ENCODE peak calls at places on chromosome 18, in nine cellular contexts. E is neuronal stem cell; U is breast epithelium; G is tibial nerve; P is upper lobe of left lung; B is GM23248; J is HCT116; H is mesenchymal stem cell; W is CD4-positive, alpha-beta memory T cell. A is an unnamed sample. For H3K36me3, the result is how much of the 10 kb centered on the place peaks cover.

GRCh38 chr18:45957100-45957499 is 10.0 kb downstream of the EPG5 start:
- DNase-seq in W (no peak), E (no peak), H (no peak), G (no peak), U (no peak), J (no peak), P (no peak), B (peak), A (no peak)

GRCh38 chr18:42030586-42031182 is 75.7 kb downstream of the PIK3C3 start:
- DNase-seq in G (no peak), P (no peak), J (no peak), H (peak), E (peak), U (no peak), B (peak), W (no peak), A (no peak)

GRCh38 chr18:25496544-25496943 is 144.6 kb upstream of the ZNF521 start:
- DNase-seq in B (no peak), J (no peak), P (no peak), G (no peak), E (no peak), U (no peak), H (no peak), W (no peak), A (no peak)

GRCh38 chr18:14999085-14999975 is 251.4 kb downstream of the ANKRD30B start:
- DNase-seq in B (no peak), G (no peak), P (peak), W (no peak), J (no peak), E (no peak), U (no peak), H (no peak), A (no peak)

GRCh38 chr18:57116598-57117132 is 30.2 kb upstream of the BOD1L2 start:
- DNase-seq in W (no peak), P (peak), U (no peak), E (no peak), G (no peak), B (no peak), H (no peak), J (no peak), A (no peak)

GRCh38 chr18:22613058-22613690 is 195.5 kb upstream of the CTAGE1 start:
- DNase-seq in G (no peak), P (peak), J (no peak), E (no peak), W (no peak), H (no peak), B (no peak), U (peak), A (no peak)

GRCh38 chr18:10681581-10682367 is 155.9 kb downstream of the NAPG start:
- DNase-seq in G (no peak), E (no peak), H (no peak), U (no peak), P (no peak), W (no peak), J (no peak), B (no peak), A (no peak)

GRCh38 chr18:22983175-22983574 is 50.0 kb downstream of the RBBP8 start:
- DNase-seq in U (no peak), G (no peak), P (no peak), H (peak), J (peak), B (peak), E (no peak), W (peak), A (no peak)

GRCh38 chr18:27652480-27653121 is 467.5 kb upstream of the CHST9 start:
- DNase-seq in W (no peak), P (no peak), B (no peak), G (no peak), U (no peak), H (peak), J (no peak), E (no peak), A (no peak)

GRCh38 chr18:7839548-7839947 is 272.4 kb downstream of the PTPRM start:
- DNase-seq in P (no peak), J (no peak), U (no peak), H (no peak), E (no peak), W (no peak), B (no peak), G (no peak), A (no peak)

GRCh38 chr18:61820842-61821241 is 72.0 kb downstream of the RNF152 start:
- DNase-seq in W (no peak), P (no peak), G (no peak), J (no peak), H (peak), E (no peak), B (no peak), U (no peak), A (no peak)

GRCh38 chr18:702957-703659 is 9.3 kb downstream of the ENOSF1 start:
- DNase-seq in J (no peak), P (no peak), W (no peak), B (peak), E (no peak), H (peak), U (no peak), G (no peak), A (no peak)

GRCh38 chr18:59823611-59824195 is 76.1 kb upstream of the PMAIP1 start:
- DNase-seq in E (peak), H (peak), W (no peak), G (peak), J (peak), P (no peak), B (peak), U (no peak), A (no peak)

GRCh38 chr18:22459491-22459890 is 41.8 kb upstream of the CTAGE1 start:
- DNase-seq in E (no peak), P (no peak), B (no peak), U (no peak), H (no peak), G (no peak), J (no peak), W (no peak), A (no peak)

GRCh38 chr18:56516769-56517168 is 121.6 kb downstream of the TXNL1 start:
- DNase-seq in H (no peak), W (no peak), G (peak), P (no peak), B (peak), J (no peak), U (no peak), E (no peak), A (no peak)

GRCh38 chr18:21134895-21135294 is 23.3 kb upstream of the ROCK1 start:
- DNase-seq in W (peak), J (no peak), E (no peak), P (no peak), B (peak), G (no peak), U (no peak), H (no peak), A (peak)

GRCh38 chr18:25278415-25278814 is 73.6 kb downstream of the ZNF521 start:
- DNase-seq in B (no peak), E (no peak), G (no peak), J (no peak), U (no peak), H (peak), P (no peak), W (no peak), A (no peak)

GRCh38 chr18:33372442-33372841 is 68.1 kb downstream of the CCDC178 start:
- DNase-seq in J (no peak), E (no peak), G (no peak), W (no peak), U (no peak), H (peak), B (no peak), P (no peak), A (no peak)

GRCh38 chr18:21740724-21741510 is at the start of gene MIB1:
- DNase-seq in H (peak), E (peak), W (peak), B (peak), U (no peak), J (peak), G (peak), P (peak), A (no peak)

GRCh38 chr18:13103366-13103765 is 112.2 kb downstream of the CEP192 start:
- DNase-seq in G (no peak), U (no peak), H (no peak), P (no peak), E (no peak), W (no peak), B (peak), J (peak), A (no peak)

GRCh38 chr18:9774150-9774549 is 66.0 kb downstream of the RAB31 start:
- DNase-seq in G (no peak), H (no peak), J (no peak), E (no peak), B (no peak), U (no peak), P (no peak), W (no peak), A (no peak)

GRCh38 chr18:3410273-3410672 is 39.7 kb upstream of the TGIF1 start:
- DNase-seq in J (no peak), W (no peak), U (no peak), P (no peak), E (no peak), B (no peak), H (no peak), G (no peak), A (no peak)

GRCh38 chr18:3411327-3411726 is 38.6 kb upstream of the TGIF1 start:
- DNase-seq in J (no peak), E (no peak), H (no peak), B (no peak), U (no peak), P (no peak), W (no peak), G (no peak), A (no peak)

GRCh38 chr18:3418083-3418482 is 31.9 kb upstream of the TGIF1 start:
- DNase-seq in W (no peak), B (no peak), G (no peak), P (no peak), U (no peak), H (no peak), J (no peak), E (no peak), A (no peak)

GRCh38 chr18:3411854-3412268 is 38.1 kb upstream of the TGIF1 start:
- DNase-seq in E (no peak), B (peak), U (no peak), P (peak), H (no peak), J (no peak), W (peak), G (no peak), A (no peak)

DNA sequence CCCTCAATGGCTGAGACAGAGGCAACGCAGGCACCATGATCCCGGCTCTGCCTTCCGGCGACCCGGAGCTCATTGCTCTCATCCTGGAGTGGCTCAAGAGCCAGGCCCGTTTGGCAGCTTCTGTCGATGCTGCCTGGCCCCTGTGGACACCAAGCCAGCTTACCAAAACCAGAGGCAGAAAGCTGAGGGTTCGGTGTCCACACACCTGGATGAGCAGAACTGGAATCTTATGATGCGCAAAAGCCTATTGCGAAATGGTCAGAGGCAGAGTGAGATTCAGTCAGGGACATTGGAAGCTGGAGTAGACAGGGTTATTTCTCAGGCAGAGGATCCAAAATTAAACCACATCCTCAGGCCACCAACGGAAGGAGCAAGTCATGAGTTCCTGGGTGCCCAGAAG is 34.9 kb upstream of the TGIF1 start:
- DNase-seq in J (no peak), G (no peak), U (no peak), W (no peak), B (no peak), E (no peak), P (peak), H (no peak), A (no peak)
- H3K36me3 ChIP-seq in J (under half), G (under half), U (under half), W (under half), B (under half), E (under half), P (under half), H (under half), A (under half)

GRCh38 chr18:78814321-78814720 is 165.3 kb upstream of the SALL3 start:
- DNase-seq in W (no peak), H (no peak), G (no peak), E (no peak), P (no peak), B (no peak), U (no peak), J (no peak), A (no peak)
- H3K4me3 ChIP-seq in W (no peak), H (no peak), G (no peak), E (no peak), P (no peak), B (no peak), U (no peak), J (no peak), A (no peak)

GRCh38 chr18:48944634-48945033 is 6.1 kb downstream of the SMAD7 start:
- DNase-seq in J (no peak), W (no peak), E (no peak), H (peak), B (peak), U (no peak), G (no peak), P (no peak), A (no peak)

GRCh38 chr18:48946329-48946835 is 4.4 kb downstream of the SMAD7 start:
- DNase-seq in U (no peak), P (peak), J (no peak), G (no peak), H (peak), W (no peak), E (no peak), B (peak), A (no peak)

GRCh38 chr18:48947583-48947982 is 3.2 kb downstream of the SMAD7 start:
- DNase-seq in U (no peak), B (peak), H (peak), J (no peak), W (no peak), G (no peak), E (no peak), P (no peak), A (no peak)

GRCh38 chr18:48947102-48947501 is 3.7 kb downstream of the SMAD7 start:
- DNase-seq in P (no peak), J (no peak), B (peak), U (no peak), G (no peak), E (no peak), W (no peak), H (peak), A (no peak)

GRCh38 chr18:48945953-48946217 is 4.9 kb downstream of the SMAD7 start:
- DNase-seq in P (no peak), W (no peak), U (no peak), G (no peak), E (no peak), B (no peak), H (no peak), J (no peak), A (no peak)
- H3K27ac ChIP-seq in P (peak), W (no peak), U (peak), G (no peak), E (no peak), B (peak), H (peak), J (no peak), A (no peak)

GRCh38 chr18:67549946-67550345 is 33.4 kb upstream of the DSEL start:
- DNase-seq in H (no peak), P (no peak), B (no peak), E (no peak), W (no peak), J (no peak), U (no peak), G (no peak), A (no peak)

GRCh38 chr18:67551146-67551545 is 34.6 kb upstream of the DSEL start:
- DNase-seq in H (no peak), W (no peak), P (no peak), B (no peak), J (no peak), G (no peak), U (no peak), E (peak), A (no peak)

GRCh38 chr18:67545681-67546080 is 29.2 kb upstream of the DSEL start:
- DNase-seq in G (no peak), W (no peak), B (no peak), H (no peak), U (no peak), J (no peak), E (no peak), P (no peak), A (no peak)
- H3K36me3 ChIP-seq in G (under half), W (under half), B (under half), H (under half), U (under half), J (under half), E (under half), P (under half), A (under half)

GRCh38 chr18:5543036-5543671 is 643 bp downstream of the EPB41L3 start:
- DNase-seq in P (peak), E (peak), W (no peak), G (no peak), B (peak), U (no peak), J (no peak), H (no peak), A (no peak)
- H3K4me3 ChIP-seq in P (peak), E (peak), W (no peak), G (peak), B (peak), U (peak), J (no peak), H (peak), A (no peak)

DNA sequence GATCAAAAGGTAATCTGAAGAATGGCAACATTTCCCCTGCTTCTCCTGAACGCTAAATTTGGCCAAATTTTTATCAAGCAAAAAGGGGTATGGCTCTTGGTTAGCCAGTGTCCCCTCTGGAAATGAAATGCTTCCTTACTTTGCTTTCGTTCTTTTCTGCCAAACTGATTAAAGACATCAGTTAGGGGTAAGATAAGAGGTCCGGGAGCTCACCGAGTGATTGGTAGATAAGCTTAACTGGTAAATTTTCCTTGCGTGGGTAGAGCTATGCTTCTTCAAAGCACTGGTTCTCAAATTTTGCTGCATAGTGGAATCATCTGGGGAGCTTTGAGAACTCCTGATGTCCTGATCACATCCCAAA is 62.7 kb upstream of the MAPRE2 start:
- DNase-seq in H (no peak), P (no peak), G (no peak), E (no peak), U (no peak), W (peak), J (no peak), B (no peak), A (no peak)
- H3K27ac ChIP-seq in H (peak), P (peak), G (no peak), E (no peak), U (peak), W (no peak), J (no peak), B (peak), A (no peak)

DNA sequence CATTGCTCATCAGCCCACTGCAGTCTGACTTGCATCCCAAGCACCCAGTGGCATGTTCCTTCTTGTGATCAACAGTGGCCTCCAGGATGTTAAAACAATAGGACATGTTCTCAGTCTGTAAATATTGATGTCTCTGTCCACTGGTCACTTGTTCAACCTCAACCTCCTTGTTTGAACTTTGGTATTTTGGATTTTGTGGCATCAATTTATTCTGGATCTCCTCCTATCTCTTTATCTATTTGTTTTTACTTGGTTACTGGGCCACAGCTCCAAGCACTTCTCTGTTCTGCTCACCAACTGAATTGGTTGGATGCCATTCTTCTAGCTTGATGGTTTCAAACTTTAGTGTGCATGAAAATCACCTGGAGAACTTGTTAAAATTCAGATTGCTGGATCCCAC is 1414.8 kb upstream of the CELF4 start:
- DNase-seq in G (no peak), W (no peak), E (no peak), P (no peak), J (no peak), B (no peak), H (no peak), U (no peak), A (no peak)
- H3K36me3 ChIP-seq in G (under half), W (under half), E (under half), P (under half), J (under half), B (under half), H (under half), U (under half), A (under half)

DNA sequence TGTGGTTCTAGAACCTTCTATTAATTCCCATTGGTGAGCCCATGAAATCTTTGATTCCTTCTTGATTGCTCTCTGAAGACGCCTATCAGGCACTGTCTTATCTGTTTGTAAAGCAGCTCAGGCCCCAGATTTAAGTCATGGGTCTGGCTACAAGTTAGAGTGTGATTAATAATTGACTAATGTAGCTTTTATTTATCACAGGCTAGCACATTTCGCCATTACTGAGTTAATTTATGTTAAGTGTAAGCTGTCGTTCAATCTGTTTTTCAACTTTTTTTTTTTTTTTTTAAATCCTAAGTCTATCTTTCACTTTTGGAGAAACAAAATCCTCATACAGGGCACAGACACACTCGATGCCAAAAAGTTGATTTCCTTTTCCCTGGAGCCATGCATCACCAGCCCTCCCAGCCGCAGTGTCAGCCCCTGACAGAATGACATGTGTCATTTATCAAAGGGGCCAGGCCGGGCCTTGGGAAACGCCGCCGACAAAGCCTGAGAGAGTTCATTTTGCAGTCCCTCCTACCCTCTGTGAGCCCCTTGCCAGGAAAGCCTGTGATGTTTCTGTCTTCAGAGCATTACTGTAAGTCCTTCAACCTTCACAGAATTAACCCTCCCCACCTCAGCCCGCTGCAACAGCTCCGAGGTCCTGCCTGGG is 15.8 kb downstream of the TSHZ1 start:
- DNase-seq in P (no peak), B (peak), H (no peak), U (no peak), G (no peak), E (peak), W (no peak), J (no peak), A (no peak)
- H3K4me3 ChIP-seq in P (peak), B (peak), H (peak), U (peak), G (peak), E (no peak), W (no peak), J (no peak), A (no peak)

GRCh38 chr18:55086931-55087330 is 127.7 kb upstream of the CCDC68 start:
- DNase-seq in P (no peak), H (no peak), B (no peak), G (no peak), J (no peak), W (no peak), E (no peak), U (no peak), A (no peak)

GRCh38 chr18:55079481-55080350 is 120.5 kb upstream of the CCDC68 start:
- DNase-seq in H (no peak), P (no peak), W (no peak), J (no peak), G (no peak), B (no peak), U (no peak), E (no peak), A (no peak)

GRCh38 chr18:55084546-55084945 is 125.3 kb upstream of the CCDC68 start:
- DNase-seq in H (no peak), E (no peak), G (no peak), J (no peak), P (no peak), B (no peak), W (no peak), U (no peak), A (no peak)

GRCh38 chr18:55085557-55086285 is 126.5 kb upstream of the CCDC68 start:
- DNase-seq in P (no peak), H (no peak), G (no peak), B (no peak), U (no peak), W (no peak), J (no peak), E (no peak), A (no peak)

DNA sequence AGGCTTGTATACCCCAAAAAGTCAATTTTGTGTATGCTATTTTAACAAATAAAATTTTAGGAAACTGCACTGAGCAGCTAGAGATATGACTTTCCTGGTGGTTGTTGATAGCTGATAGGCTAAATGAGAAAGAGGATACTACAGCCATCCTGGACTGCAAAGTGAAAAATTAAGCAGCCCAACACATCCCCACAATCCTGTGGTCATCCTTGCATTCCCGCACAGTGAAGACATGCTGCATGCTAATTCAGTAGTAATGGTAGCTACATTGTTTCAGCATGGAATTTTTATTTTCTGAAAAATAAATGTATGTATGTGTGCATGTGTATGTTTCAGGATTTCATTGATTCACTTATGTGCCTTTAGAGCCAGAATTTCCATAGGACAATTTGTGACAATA is 124.2 kb upstream of the CCDC68 start:
- DNase-seq in G (no peak), J (no peak), P (no peak), E (no peak), H (peak), U (no peak), B (peak), W (no peak), A (no peak)
- H3K27ac ChIP-seq in G (no peak), J (no peak), P (no peak), E (no peak), H (no peak), U (no peak), B (no peak), W (no peak), A (no peak)